ENCODE peak calls at places on chromosome 11, in nine cellular contexts. One of them, this sample, is unnamed.

GRCh38 chr11:1746516-1746931 is 3.9 kb downstream of the IFITM10 start:
- DNase-seq in ovary: no peak
- DNase-seq in sigmoid colon: peak; percentile 73
- DNase-seq in stomach: no peak
- DNase-seq in uterus: no peak
- DNase-seq in adrenal gland: peak; percentile 85
- DNase-seq in A549: no peak
- DNase-seq in HCT116: no peak
- DNase-seq in testis: no peak
- DNase-seq in this sample: no peak

GRCh38 chr11:69376155-69377028 is 82.4 kb downstream of the MYEOV start:
- DNase-seq in ovary: no peak
- DNase-seq in HCT116: no peak
- DNase-seq in uterus: no peak
- DNase-seq in stomach: no peak
- DNase-seq in A549: no peak
- DNase-seq in sigmoid colon: no peak
- DNase-seq in adrenal gland: no peak
- DNase-seq in testis: no peak
- DNase-seq in this sample: no peak

GRCh38 chr11:10500757-10501684 is 40.0 kb downstream of the RNF141 start:
- DNase-seq in stomach: no peak
- DNase-seq in uterus: no peak
- DNase-seq in A549: no peak
- DNase-seq in testis: no peak
- DNase-seq in adrenal gland: peak; percentile 13
- DNase-seq in sigmoid colon: no peak
- DNase-seq in ovary: no peak
- DNase-seq in HCT116: no peak
- DNase-seq in this sample: no peak

GRCh38 chr11:47617417-47617809 is 23.2 kb upstream of the C1QTNF4 start:
- DNase-seq in testis: no peak
- DNase-seq in stomach: no peak
- DNase-seq in uterus: no peak
- DNase-seq in ovary: no peak
- DNase-seq in A549: no peak
- DNase-seq in adrenal gland: no peak
- DNase-seq in HCT116: no peak
- DNase-seq in sigmoid colon: no peak
- DNase-seq in this sample: no peak

GRCh38 chr11:6437423-6437822 is 3.4 kb downstream of the HPX start:
- DNase-seq in sigmoid colon: no peak
- DNase-seq in testis: no peak
- DNase-seq in stomach: no peak
- DNase-seq in HCT116: no peak
- DNase-seq in adrenal gland: no peak
- DNase-seq in ovary: no peak
- DNase-seq in uterus: no peak
- DNase-seq in A549: no peak
- DNase-seq in this sample: no peak

GRCh38 chr11:95720219-95720618 is 69.4 kb downstream of the FAM76B start:
- DNase-seq in testis: no peak
- DNase-seq in uterus: no peak
- DNase-seq in stomach: no peak
- DNase-seq in HCT116: no peak
- DNase-seq in adrenal gland: no peak
- DNase-seq in sigmoid colon: no peak
- DNase-seq in A549: no peak
- DNase-seq in ovary: no peak
- DNase-seq in this sample: no peak

GRCh38 chr11:114163231-114163631 is 103.7 kb downstream of the ZBTB16 start:
- DNase-seq in A549: no peak
- DNase-seq in stomach: peak; percentile 55
- DNase-seq in HCT116: no peak
- DNase-seq in ovary: peak; percentile 75
- DNase-seq in testis: peak; percentile 53
- DNase-seq in uterus: peak; percentile 80
- DNase-seq in adrenal gland: no peak
- DNase-seq in sigmoid colon: peak; percentile 89
- DNase-seq in this sample: no peak

GRCh38 chr11:45653277-45653676 is 12.1 kb downstream of the CHST1 start:
- DNase-seq in stomach: no peak
- DNase-seq in testis: no peak
- DNase-seq in A549: no peak
- DNase-seq in HCT116: no peak
- DNase-seq in uterus: no peak
- DNase-seq in adrenal gland: no peak
- DNase-seq in ovary: no peak
- DNase-seq in sigmoid colon: no peak
- DNase-seq in this sample: no peak

GRCh38 chr11:70481625-70482528 is 83.5 kb downstream of the CTTN start:
- DNase-seq in adrenal gland: peak; percentile 77
- DNase-seq in sigmoid colon: no peak
- DNase-seq in testis: no peak
- DNase-seq in A549: peak; percentile 74
- DNase-seq in HCT116: peak; percentile 86
- DNase-seq in uterus: no peak
- DNase-seq in ovary: no peak
- DNase-seq in stomach: peak; percentile 71
- DNase-seq in this sample: peak; percentile 95

GRCh38 chr11:130672911-130673310 is 224.5 kb downstream of the ADAMTS15 start:
- DNase-seq in A549: no peak
- DNase-seq in stomach: no peak
- DNase-seq in HCT116: no peak
- DNase-seq in adrenal gland: no peak
- DNase-seq in testis: no peak
- DNase-seq in sigmoid colon: no peak
- DNase-seq in ovary: no peak
- DNase-seq in uterus: no peak
- DNase-seq in this sample: no peak

GRCh38 chr11:62555464-62556092 is 9.0 kb upstream of the AHNAK start:
- DNase-seq in A549: no peak
- DNase-seq in adrenal gland: no peak
- DNase-seq in testis: no peak
- DNase-seq in stomach: no peak
- DNase-seq in HCT116: no peak
- DNase-seq in ovary: no peak
- DNase-seq in uterus: no peak
- DNase-seq in sigmoid colon: peak; percentile 76
- DNase-seq in this sample: no peak

GRCh38 chr11:23866641-23867040 is 630.2 kb upstream of the LUZP2 start:
- DNase-seq in A549: peak; percentile 6
- DNase-seq in stomach: no peak
- DNase-seq in HCT116: no peak
- DNase-seq in ovary: no peak
- DNase-seq in sigmoid colon: no peak
- DNase-seq in uterus: no peak
- DNase-seq in testis: no peak
- DNase-seq in adrenal gland: no peak
- DNase-seq in this sample: no peak

GRCh38 chr11:95132956-95133355 is 43.3 kb downstream of the ENDOD1 start:
- DNase-seq in sigmoid colon: no peak
- DNase-seq in testis: peak; percentile 58
- DNase-seq in HCT116: no peak
- DNase-seq in A549: no peak
- DNase-seq in adrenal gland: no peak
- DNase-seq in stomach: no peak
- DNase-seq in ovary: no peak
- DNase-seq in uterus: no peak
- DNase-seq in this sample: no peak

DNA sequence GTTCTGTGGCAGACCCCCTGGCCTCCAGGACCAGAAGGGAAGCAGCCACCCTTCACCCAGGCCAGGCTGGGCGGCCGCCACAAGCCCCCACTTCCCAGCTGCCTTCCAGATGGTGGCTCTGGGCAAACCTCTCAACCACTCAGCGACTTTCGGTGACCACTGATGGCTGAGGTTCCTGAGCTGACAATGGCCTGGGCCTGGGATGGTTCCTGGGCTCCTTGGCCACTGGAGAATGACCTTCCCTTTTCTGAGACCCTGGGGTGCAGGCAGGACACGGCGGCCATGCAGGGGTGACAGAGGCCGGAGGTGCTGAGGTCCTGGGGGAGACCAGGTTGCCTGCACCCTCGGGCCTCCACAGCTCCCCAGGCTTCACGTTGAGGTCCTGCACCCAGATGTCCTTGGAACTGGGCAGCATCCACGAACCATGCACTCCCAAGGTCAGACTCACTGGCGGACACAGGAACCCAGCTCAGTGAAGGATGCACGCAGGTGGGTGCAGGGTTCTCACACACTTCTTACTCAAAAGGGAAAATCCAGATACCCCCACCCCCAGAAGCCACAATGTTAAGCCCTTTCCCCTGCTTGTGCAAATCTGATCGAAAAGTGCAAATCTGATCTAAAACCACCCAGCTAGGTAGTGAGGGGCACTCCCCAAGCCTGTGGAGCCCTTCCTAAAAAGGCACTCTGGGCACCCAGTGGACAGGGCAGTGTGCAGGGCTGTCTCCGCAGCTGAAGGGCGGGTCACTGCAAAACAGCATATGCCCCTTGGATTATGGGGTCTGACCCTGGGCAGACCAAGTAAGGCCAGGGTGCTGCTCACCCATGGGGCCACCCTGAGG is 13.9 kb upstream of the PHLDA2 start:
- DNase-seq in HCT116: no peak
- DNase-seq in stomach: no peak
- DNase-seq in sigmoid colon: no peak
- DNase-seq in A549: no peak
- DNase-seq in uterus: peak; percentile 13
- DNase-seq in ovary: no peak
- DNase-seq in testis: no peak
- DNase-seq in adrenal gland: no peak
- DNase-seq in this sample: no peak
- TF ChIP-seq POLR2A in HCT116: no peak
- TF ChIP-seq POLR2A in stomach: no peak
- TF ChIP-seq POLR2A in sigmoid colon: no peak
- TF ChIP-seq POLR2A in A549: no peak
- TF ChIP-seq POLR2A in uterus: no peak
- TF ChIP-seq POLR2A in ovary: no peak
- TF ChIP-seq POLR2A in testis: no peak
- TF ChIP-seq POLR2A in adrenal gland: no peak
- TF ChIP-seq POLR2A in this sample: no peak

GRCh38 chr11:132851247-132851646 is 681.1 kb downstream of the OPCML start:
- DNase-seq in uterus: no peak
- DNase-seq in testis: no peak
- DNase-seq in sigmoid colon: no peak
- DNase-seq in HCT116: no peak
- DNase-seq in stomach: no peak
- DNase-seq in adrenal gland: no peak
- DNase-seq in A549: no peak
- DNase-seq in ovary: no peak
- DNase-seq in this sample: no peak

GRCh38 chr11:132844956-132845355 is 687.3 kb downstream of the OPCML start:
- DNase-seq in adrenal gland: no peak
- DNase-seq in HCT116: no peak
- DNase-seq in A549: no peak
- DNase-seq in stomach: no peak
- DNase-seq in sigmoid colon: no peak
- DNase-seq in uterus: no peak
- DNase-seq in testis: no peak
- DNase-seq in ovary: no peak
- DNase-seq in this sample: peak; percentile 4

GRCh38 chr11:132850106-132850505 is 682.2 kb downstream of the OPCML start:
- DNase-seq in stomach: no peak
- DNase-seq in sigmoid colon: no peak
- DNase-seq in HCT116: no peak
- DNase-seq in ovary: no peak
- DNase-seq in uterus: no peak
- DNase-seq in testis: no peak
- DNase-seq in adrenal gland: no peak
- DNase-seq in A549: no peak
- DNase-seq in this sample: no peak

GRCh38 chr11:132848336-132848735 is 684.0 kb downstream of the OPCML start:
- DNase-seq in HCT116: no peak
- DNase-seq in ovary: no peak
- DNase-seq in A549: no peak
- DNase-seq in adrenal gland: no peak
- DNase-seq in stomach: no peak
- DNase-seq in sigmoid colon: no peak
- DNase-seq in testis: no peak
- DNase-seq in uterus: no peak
- DNase-seq in this sample: no peak

GRCh38 chr11:132846080-132846479 is 686.2 kb downstream of the OPCML start:
- DNase-seq in testis: no peak
- DNase-seq in stomach: no peak
- DNase-seq in uterus: no peak
- DNase-seq in A549: no peak
- DNase-seq in adrenal gland: no peak
- DNase-seq in sigmoid colon: no peak
- DNase-seq in HCT116: no peak
- DNase-seq in ovary: no peak
- DNase-seq in this sample: no peak
- TF ChIP-seq POLR2A in testis: no peak
- TF ChIP-seq POLR2A in stomach: no peak
- TF ChIP-seq POLR2A in uterus: no peak
- TF ChIP-seq POLR2A in A549: no peak
- TF ChIP-seq POLR2A in adrenal gland: no peak
- TF ChIP-seq POLR2A in sigmoid colon: no peak
- TF ChIP-seq POLR2A in HCT116: no peak
- TF ChIP-seq POLR2A in ovary: no peak
- TF ChIP-seq POLR2A in this sample: no peak

GRCh38 chr11:36408476-36409136 is 101.5 kb downstream of the TRAF6 start:
- DNase-seq in sigmoid colon: no peak
- DNase-seq in ovary: peak; percentile 36
- DNase-seq in A549: no peak
- DNase-seq in stomach: no peak
- DNase-seq in testis: no peak
- DNase-seq in HCT116: no peak
- DNase-seq in adrenal gland: no peak
- DNase-seq in uterus: no peak
- DNase-seq in this sample: no peak
- TF ChIP-seq POLR2A in sigmoid colon: no peak
- TF ChIP-seq POLR2A in ovary: no peak
- TF ChIP-seq POLR2A in A549: no peak
- TF ChIP-seq POLR2A in stomach: no peak
- TF ChIP-seq POLR2A in testis: no peak
- TF ChIP-seq POLR2A in HCT116: no peak
- TF ChIP-seq POLR2A in adrenal gland: no peak
- TF ChIP-seq POLR2A in uterus: no peak
- TF ChIP-seq POLR2A in this sample: no peak

DNA sequence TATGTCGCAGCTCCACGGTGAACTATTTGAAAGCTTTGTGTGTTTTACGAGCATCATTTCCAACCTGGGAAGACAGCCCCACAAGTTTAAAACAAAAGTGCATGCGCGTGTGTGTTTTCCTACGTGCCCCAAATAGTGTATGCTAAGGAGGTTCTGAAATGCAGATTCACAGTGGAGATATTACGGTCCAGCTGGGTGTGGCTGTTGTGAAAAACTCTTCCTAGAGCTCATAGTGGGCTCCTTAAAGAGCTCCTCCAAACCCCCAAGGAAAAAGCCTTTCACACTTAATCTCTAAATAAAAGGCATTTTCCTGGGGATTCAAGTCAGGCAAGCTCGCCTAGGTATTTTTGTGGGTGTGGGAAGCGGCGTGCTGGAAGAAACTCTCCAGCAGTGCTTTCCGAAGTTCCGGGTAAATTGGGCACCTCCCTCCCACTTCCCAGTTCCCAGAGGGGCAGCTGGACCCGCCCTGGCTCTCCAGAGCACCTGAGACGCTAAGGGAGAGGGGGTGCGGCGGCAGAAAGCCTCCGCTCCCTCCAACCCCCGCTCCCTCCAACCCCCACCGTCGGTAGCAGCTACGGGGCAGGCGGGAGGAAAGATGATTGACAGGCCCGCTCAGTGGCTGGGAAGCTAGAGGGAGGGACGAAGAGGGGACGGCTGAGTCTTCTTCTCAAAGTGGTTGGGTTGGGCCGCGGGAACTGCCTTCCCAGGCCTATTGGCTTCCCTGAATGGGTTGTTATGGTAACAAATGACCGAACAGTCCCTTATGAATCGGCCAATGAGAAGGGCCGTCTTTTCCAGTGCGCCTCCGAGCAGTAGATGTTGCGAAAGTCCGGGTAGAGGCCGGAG is 558 bp upstream of the PCF11 start:
- DNase-seq in adrenal gland: peak; percentile 98
- DNase-seq in ovary: peak; percentile 99
- DNase-seq in sigmoid colon: peak; percentile 100
- DNase-seq in stomach: peak; percentile 99
- DNase-seq in testis: peak; percentile 100
- DNase-seq in HCT116: peak; percentile 99
- DNase-seq in A549: peak; percentile 100
- DNase-seq in uterus: peak; percentile 98
- DNase-seq in this sample: peak; percentile 91
- TF ChIP-seq POLR2A in adrenal gland: peak; percentile 79
- TF ChIP-seq POLR2A in ovary: peak; percentile 97
- TF ChIP-seq POLR2A in sigmoid colon: peak; percentile 93
- TF ChIP-seq POLR2A in stomach: no peak
- TF ChIP-seq POLR2A in testis: peak; percentile 97
- TF ChIP-seq POLR2A in HCT116: peak; percentile 56
- TF ChIP-seq POLR2A in A549: peak; percentile 56
- TF ChIP-seq POLR2A in uterus: peak; percentile 68
- TF ChIP-seq POLR2A in this sample: peak; percentile 62